ENCODE peak calls at places on chromosomes 13 and 19, in seven cellular contexts. N, Y, L, S, P, D and G are unnamed samples.

GRCh38 chr19:33878912-33879810 is 82.5 kb downstream of the KCTD15 start:
- DNase-seq in N (no peak), Y (no peak), L (no peak), S (no peak), P (no peak), D (no peak), G (no peak)

GRCh38 chr19:32232449-32232848 is 113.0 kb upstream of the ZNF507 start:
- DNase-seq in N (no peak), Y (no peak), L (no peak), S (peak; percentile 22), P (no peak), D (no peak), G (no peak)

GRCh38 chr19:3970313-3970807 is 539 bp downstream of the DAPK3 start:
- DNase-seq in N (no peak), Y (no peak), L (no peak), S (no peak), P (no peak), D (no peak), G (no peak)

GRCh38 chr13:47117268-47117667 is 220.4 kb upstream of the HTR2A start:
- DNase-seq in N (no peak), Y (no peak), L (peak; percentile 76), S (no peak), P (peak; percentile 89), D (no peak), G (no peak)

GRCh38 chr19:51110666-51110971 is 2.4 kb upstream of the CTU1 start:
- DNase-seq in N (no peak), Y (no peak), L (no peak), S (no peak), P (no peak), D (no peak), G (no peak)

GRCh38 chr19:51418707-51419106 is 1.3 kb upstream of the SIGLEC10 start:
- DNase-seq in N (no peak), Y (no peak), L (no peak), S (no peak), P (no peak), D (no peak), G (no peak)

GRCh38 chr19:53900191-53900860 is 8.8 kb upstream of the CACNG7 start:
- DNase-seq in N (no peak), Y (no peak), L (no peak), S (no peak), P (no peak), D (no peak), G (no peak)

GRCh38 chr13:25215253-25215575 is 43.1 kb upstream of the AMER2 start:
- DNase-seq in N (no peak), Y (no peak), L (no peak), S (no peak), P (no peak), D (no peak), G (no peak)

GRCh38 chr19:5934779-5935472 is 20.9 kb downstream of the CAPS start:
- DNase-seq in N (no peak), Y (no peak), L (peak; percentile 64), S (no peak), P (peak; percentile 90), D (no peak), G (no peak)

GRCh38 chr19:40633207-40633606 is 32.0 kb downstream of the LTBP4 start:
- DNase-seq in N (no peak), Y (no peak), L (no peak), S (no peak), P (peak; percentile 85), D (no peak), G (no peak)

GRCh38 chr19:3955688-3956087 is 15.2 kb downstream of the DAPK3 start:
- DNase-seq in N (no peak), Y (peak; percentile 19), L (no peak), S (no peak), P (no peak), D (no peak), G (no peak)

GRCh38 chr13:44648392-44649117 is 72.4 kb upstream of the TSC22D1 start:
- DNase-seq in N (peak; percentile 47), Y (no peak), L (no peak), S (no peak), P (no peak), D (peak; percentile 10), G (no peak)

GRCh38 chr13:77781804-77782203 is 84.3 kb downstream of the SLAIN1 start:
- DNase-seq in N (peak; percentile 41), Y (no peak), L (no peak), S (no peak), P (no peak), D (no peak), G (no peak)

GRCh38 chr13:97339019-97339988 is 94.7 kb upstream of the RAP2A start:
- DNase-seq in N (no peak), Y (no peak), L (peak; percentile 67), S (no peak), P (peak; percentile 98), D (peak; percentile 65), G (no peak)

GRCh38 chr19:46624958-46625661 is at the start of gene PTGIR:
- DNase-seq in N (peak; percentile 58), Y (no peak), L (peak; percentile 96), S (no peak), P (peak; percentile 78), D (peak; percentile 23), G (no peak)

GRCh38 chr13:107299717-107300116 is 731.8 kb upstream of the ARGLU1 start:
- DNase-seq in N (no peak), Y (no peak), L (no peak), S (no peak), P (no peak), D (no peak), G (no peak)

GRCh38 chr19:839146-839872 is 1.5 kb upstream of the PRTN3 start:
- DNase-seq in N (no peak), Y (no peak), L (no peak), S (no peak), P (no peak), D (no peak), G (no peak)

GRCh38 chr13:100608906-100609305 is 20.3 kb upstream of the GGACT start:
- DNase-seq in N (no peak), Y (no peak), L (no peak), S (no peak), P (no peak), D (no peak), G (no peak)

GRCh38 chr13:112453874-112454647 is 77.9 kb downstream of the SPACA7 start:
- DNase-seq in N (no peak), Y (peak; percentile 25), L (no peak), S (peak; percentile 35), P (no peak), D (no peak), G (no peak)

GRCh38 chr19:11982526-11982925 is 17.7 kb downstream of the ZNF763 start:
- DNase-seq in N (no peak), Y (no peak), L (no peak), S (no peak), P (no peak), D (peak; percentile 61), G (no peak)

GRCh38 chr13:44347301-44347700 is 26.3 kb upstream of the SERP2 start:
- DNase-seq in N (no peak), Y (no peak), L (no peak), S (no peak), P (no peak), D (peak; percentile 54), G (no peak)

GRCh38 chr19:58033741-58034475 is at the start of gene ZSCAN1:
- DNase-seq in N (peak; percentile 97), Y (peak; percentile 95), L (peak; percentile 75), S (peak; percentile 96), P (peak; percentile 41), D (peak; percentile 43), G (peak; percentile 94)

GRCh38 chr19:2213799-2214198 is 22.3 kb downstream of the PLEKHJ1 start:
- DNase-seq in N (no peak), Y (no peak), L (no peak), S (no peak), P (no peak), D (peak; percentile 73), G (no peak)

GRCh38 chr13:112248909-112249592 is 127.1 kb upstream of the SPACA7 start:
- DNase-seq in N (no peak), Y (no peak), L (no peak), S (peak; percentile 39), P (no peak), D (no peak), G (no peak)

GRCh38 chr13:42745655-42746054 is 35.7 kb upstream of the FAM216B start:
- DNase-seq in N (no peak), Y (no peak), L (peak; percentile 38), S (no peak), P (peak; percentile 58), D (peak; percentile 72), G (no peak)

GRCh38 chr13:42735011-42735410 is 46.4 kb upstream of the FAM216B start:
- DNase-seq in N (no peak), Y (no peak), L (no peak), S (no peak), P (peak; percentile 30), D (peak; percentile 54), G (no peak)

DNA sequence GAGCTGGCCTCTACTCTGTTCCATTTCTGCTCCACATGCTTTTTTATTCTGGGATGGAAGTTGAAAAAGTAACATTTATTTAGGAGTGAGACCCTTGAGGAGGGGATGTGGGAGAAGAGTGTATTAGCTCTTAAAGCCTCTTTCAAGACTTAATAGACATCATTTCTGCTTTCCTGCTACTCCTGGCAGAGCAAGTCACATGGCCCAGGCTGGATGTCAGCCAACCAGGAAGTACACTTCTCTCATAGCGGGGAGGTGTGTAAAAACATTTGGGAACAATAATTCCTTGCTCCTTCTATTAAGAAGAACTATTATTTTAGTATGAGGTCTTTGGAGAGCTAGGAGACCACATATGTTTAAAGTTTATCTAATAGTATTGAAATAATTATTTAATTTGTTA is 40.6 kb upstream of the FAM216B start:
- DNase-seq in N (no peak), Y (no peak), L (no peak), S (no peak), P (no peak), D (no peak), G (no peak)
- H3K4ac ChIP-seq in N (no peak overlapping the region), Y (no peak overlapping the region), L (no peak overlapping the region), S (no peak overlapping the region), P (no peak overlapping the region), D (no peak overlapping the region), G (no peak overlapping the region)

GRCh38 chr19:30336290-30336689 is 35.9 kb upstream of the ZNF536 start:
- DNase-seq in N (no peak), Y (no peak), L (no peak), S (no peak), P (no peak), D (no peak), G (no peak)
- H2BK5ac ChIP-seq in N (no peak overlapping the region), Y (no peak overlapping the region), L (no peak overlapping the region), S (no peak overlapping the region), P (no peak overlapping the region), D (no peak overlapping the region), G (no peak overlapping the region)

DNA sequence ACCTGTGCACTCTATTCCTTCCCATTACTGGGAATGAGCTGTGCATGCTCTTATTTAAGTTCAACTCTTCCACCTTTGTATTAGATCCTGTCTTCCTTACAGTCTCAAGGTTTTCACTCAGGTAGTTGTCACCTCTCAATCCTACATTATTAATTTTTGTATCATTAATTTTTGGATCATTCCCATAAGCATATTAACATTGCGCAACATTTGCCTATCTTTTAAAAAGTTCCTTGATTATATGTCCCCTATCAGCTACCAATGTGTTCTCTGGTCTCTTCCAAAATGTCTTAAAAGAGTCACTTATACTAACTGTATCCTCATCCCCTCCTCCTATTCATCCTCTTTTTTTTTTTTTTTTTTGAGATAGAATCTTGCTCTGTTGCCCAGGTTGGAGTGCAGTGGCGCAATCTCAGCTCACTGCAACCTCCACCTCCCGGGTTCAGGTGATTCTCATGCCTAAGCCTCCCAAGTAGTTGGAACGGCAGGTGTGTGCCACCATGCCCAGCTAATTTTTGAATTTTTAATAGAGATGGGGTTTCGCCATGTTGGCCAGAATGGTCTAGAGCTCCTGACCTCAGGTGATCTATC is 2.1 kb upstream of the RCBTB2 start:
- DNase-seq in N (no peak), Y (no peak), L (no peak), S (no peak), P (no peak), D (no peak), G (no peak)
- H2BK120ac ChIP-seq in N (no peak overlapping the region), Y (no peak overlapping the region), L (no peak overlapping the region), S (no peak overlapping the region), P (no peak overlapping the region), D (no peak overlapping the region), G (no peak overlapping the region)

GRCh38 chr13:36666482-36667264 is 7.1 kb upstream of the SERTM1 start:
- DNase-seq in N (no peak), Y (no peak), L (no peak), S (no peak), P (no peak), D (no peak), G (no peak)
- H3K4ac ChIP-seq in N (no peak overlapping the region), Y (no peak overlapping the region), L (no peak overlapping the region), S (no peak overlapping the region), P (no peak overlapping the region), D (no peak overlapping the region), G (no peak overlapping the region)